ENCODE peak calls at places on chromosomes 12 and 14, in four cellular contexts. F is HepG2, Y is A549, U is GM12878. G is an unnamed sample.

GRCh38 chr12:51087818-51088217 is 4.4 kb upstream of the CSRNP2 start:
- ATAC-seq in F (no peak), Y (no peak), U (peak), G (no peak)

GRCh38 chr12:116922194-116922897 is 11.6 kb downstream of the FBXW8 start:
- ATAC-seq in F (no peak), Y (no peak), U (peak), G (no peak)

GRCh38 chr14:39016733-39017095 is 86.3 kb downstream of the SEC23A start:
- ATAC-seq in F (peak), Y (no peak), U (no peak), G (no peak)

GRCh38 chr12:2877047-2877958 is at the start of the genes FOXM1 and RHNO1:
- ATAC-seq in F (peak), Y (peak), U (peak), G (peak)

GRCh38 chr12:12240671-12241345 is 26.0 kb downstream of the LRP6 start:
- ATAC-seq in F (peak), Y (peak), U (no peak), G (no peak)

GRCh38 chr12:123934829-123935228 is 37.8 kb downstream of the CCDC92 start:
- ATAC-seq in F (no peak), Y (no peak), U (no peak), G (no peak)

GRCh38 chr14:72745991-72746980 is 147.6 kb downstream of the DPF3 start:
- ATAC-seq in F (no peak), Y (peak), U (no peak), G (peak)

GRCh38 chr14:34322940-34323418 is 139.1 kb downstream of the SPTSSA start:
- ATAC-seq in F (peak), Y (peak), U (peak), G (no peak)

GRCh38 chr14:31893156-31893813 is 183.8 kb upstream of the ARHGAP5 start:
- ATAC-seq in F (peak), Y (no peak), U (no peak), G (no peak)

GRCh38 chr12:95687937-95688336 is 102.6 kb downstream of the NTN4 start:
- ATAC-seq in F (no peak), Y (no peak), U (no peak), G (no peak)

GRCh38 chr14:64447890-64448667 is 17.2 kb upstream of the AKAP5 start:
- ATAC-seq in F (no peak), Y (no peak), U (no peak), G (no peak)

GRCh38 chr12:128853321-128854197 is at the start of gene GLT1D1:
- ATAC-seq in F (peak), Y (no peak), U (peak), G (no peak)

GRCh38 chr14:75876526-75876925 is 105.3 kb downstream of the TGFB3 start:
- ATAC-seq in F (no peak), Y (no peak), U (no peak), G (peak)

GRCh38 chr12:52093346-52093745 is 13.8 kb downstream of the SMIM41 start:
- ATAC-seq in F (no peak), Y (no peak), U (no peak), G (no peak)

GRCh38 chr14:42095155-42095554 is 488.5 kb downstream of the LRFN5 start:
- ATAC-seq in F (no peak), Y (no peak), U (no peak), G (peak)

GRCh38 chr14:34120185-34120977 is 169.5 kb upstream of the EGLN3 start:
- ATAC-seq in F (peak), Y (peak), U (no peak), G (no peak)

GRCh38 chr12:47222592-47222959 is 142.8 kb upstream of the AMIGO2 start:
- ATAC-seq in F (no peak), Y (no peak), U (no peak), G (no peak)

GRCh38 chr12:20494803-20495202 is 126.5 kb downstream of the PDE3A start:
- ATAC-seq in F (no peak), Y (no peak), U (no peak), G (no peak)

GRCh38 chr12:96876966-96877365 is 30.1 kb upstream of the NEDD1 start:
- ATAC-seq in F (no peak), Y (peak), U (no peak), G (no peak)

GRCh38 chr14:103118663-103119404 is 4.4 kb upstream of the TNFAIP2 start:
- ATAC-seq in F (peak), Y (no peak), U (no peak), G (peak)

GRCh38 chr12:25135531-25136154 is 59.3 kb downstream of the DNAI7 start:
- ATAC-seq in F (no peak), Y (no peak), U (peak), G (no peak)

GRCh38 chr12:110836291-110836690 is 10.5 kb upstream of the CCDC63 start:
- ATAC-seq in F (no peak), Y (no peak), U (no peak), G (no peak)

GRCh38 chr14:33335366-33335765 is 396.7 kb downstream of the NPAS3 start:
- ATAC-seq in F (no peak), Y (no peak), U (no peak), G (no peak)

GRCh38 chr12:16359512-16360491 is 12.4 kb downstream of the MGST1 start:
- ATAC-seq in F (peak), Y (peak), U (peak), G (no peak)

GRCh38 chr12:31214626-31215520 is 111.1 kb downstream of the SINHCAF start:
- ATAC-seq in F (no peak), Y (no peak), U (no peak), G (no peak)

GRCh38 chr12:127241056-127241830 is 1025.7 kb upstream of the TMEM132C start:
- ATAC-seq in F (no peak), Y (no peak), U (no peak), G (peak)

GRCh38 chr12:27236498-27236897 is 7.6 kb upstream of the STK38L start:
- ATAC-seq in F (no peak), Y (peak), U (peak), G (no peak)

GRCh38 chr12:77847665-77848431 is 17.2 kb downstream of the NAV3 start:
- ATAC-seq in F (no peak), Y (no peak), U (peak), G (peak)

GRCh38 chr12:108319277-108320234 is 19.6 kb downstream of the CMKLR1 start:
- ATAC-seq in F (no peak), Y (no peak), U (peak), G (no peak)

GRCh38 chr12:65786041-65786440 is 38.2 kb upstream of the HMGA2 start:
- ATAC-seq in F (no peak), Y (no peak), U (no peak), G (no peak)

GRCh38 chr12:112988224-112988623 is 9.9 kb downstream of the OAS2 start:
- ATAC-seq in F (no peak), Y (no peak), U (peak), G (no peak)

GRCh38 chr14:41642402-41643195 is 35.9 kb downstream of the LRFN5 start:
- ATAC-seq in F (no peak), Y (no peak), U (no peak), G (no peak)

GRCh38 chr12:99558113-99558512 is 89.4 kb upstream of the GARIN6 start:
- ATAC-seq in F (no peak), Y (no peak), U (no peak), G (peak)

GRCh38 chr14:92719421-92719820 is 29.0 kb downstream of the LGMN start:
- ATAC-seq in F (no peak), Y (no peak), U (no peak), G (peak)

GRCh38 chr12:108211161-108211560 is 82.1 kb downstream of the WSCD2 start:
- ATAC-seq in F (no peak), Y (no peak), U (no peak), G (no peak)

GRCh38 chr14:53967606-53968005 is 11.0 kb upstream of the BMP4 start:
- ATAC-seq in F (no peak), Y (no peak), U (no peak), G (no peak)
- TF ChIP-seq EP300 in F (no peak), Y (no peak), U (no peak), G (no peak)

GRCh38 chr12:751192-751827 is 1.1 kb upstream of the WNK1 start:
- ATAC-seq in F (peak), Y (peak), U (peak), G (peak)
- TF ChIP-seq POLR2A in F (peak), Y (peak), U (peak), G (peak)

DNA sequence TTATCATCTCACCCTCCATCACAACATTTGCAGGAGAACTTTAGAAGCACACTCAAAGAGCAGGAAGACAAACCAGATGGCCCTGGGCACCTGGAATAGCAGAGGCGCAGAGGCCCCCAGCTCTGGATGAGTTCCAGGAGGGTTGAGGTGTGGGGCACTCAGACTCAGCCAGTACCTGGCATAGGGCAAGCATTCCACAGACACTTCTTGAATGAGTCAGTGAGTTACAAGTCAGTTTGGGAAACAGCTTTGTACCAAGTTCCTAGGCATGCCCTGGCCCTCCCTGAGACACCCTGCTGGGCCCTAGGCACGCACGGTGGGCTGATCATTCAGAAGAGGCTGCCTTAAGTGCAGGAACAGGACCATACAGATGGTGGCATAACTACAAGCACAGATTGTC is 54.3 kb downstream of the MAP3K9 start:
- ATAC-seq in F (no peak), Y (peak), U (no peak), G (no peak)
- TF ChIP-seq EP300 in F (no peak), Y (peak), U (no peak), G (no peak)

GRCh38 chr14:105095236-105095805 is 30.1 kb upstream of the GPR132 start:
- ATAC-seq in F (no peak), Y (no peak), U (no peak), G (no peak)

GRCh38 chr14:105092124-105092911 is 27.1 kb upstream of the GPR132 start:
- ATAC-seq in F (no peak), Y (peak), U (no peak), G (no peak)

GRCh38 chr14:105092912-105093425 is 27.7 kb upstream of the GPR132 start:
- ATAC-seq in F (no peak), Y (peak), U (peak), G (peak)

GRCh38 chr14:105094193-105094907 is 29.1 kb upstream of the GPR132 start:
- ATAC-seq in F (no peak), Y (no peak), U (no peak), G (no peak)

GRCh38 chr14:105093426-105094192 is 28.4 kb upstream of the GPR132 start:
- ATAC-seq in F (peak), Y (peak), U (peak), G (peak)
- TF ChIP-seq POLR2A in F (no peak), Y (peak), U (peak), G (no peak)

DNA sequence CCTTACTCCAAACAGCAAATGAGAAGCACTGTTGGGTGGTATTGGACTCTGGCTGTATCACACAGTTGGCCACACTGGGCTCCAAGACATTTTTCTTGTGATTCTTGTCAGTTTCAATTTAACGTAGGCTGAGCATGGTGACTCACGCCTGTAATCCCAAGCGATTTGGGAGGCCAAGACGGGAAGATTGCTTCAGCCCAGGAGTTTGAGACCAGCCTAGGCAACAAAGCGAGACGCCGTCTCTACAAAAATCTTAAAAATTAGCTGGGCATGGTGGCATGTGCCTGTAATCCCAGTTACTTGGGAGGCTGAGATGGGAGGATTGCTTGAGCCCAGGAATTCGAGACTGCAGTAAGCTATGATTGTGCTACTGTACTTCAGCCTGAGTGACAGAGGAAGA is 35.3 kb upstream of the PLEKHD1 start:
- ATAC-seq in F (no peak), Y (no peak), U (no peak), G (no peak)
- TF ChIP-seq EP300 in F (no peak), Y (no peak), U (no peak), G (no peak)

DNA sequence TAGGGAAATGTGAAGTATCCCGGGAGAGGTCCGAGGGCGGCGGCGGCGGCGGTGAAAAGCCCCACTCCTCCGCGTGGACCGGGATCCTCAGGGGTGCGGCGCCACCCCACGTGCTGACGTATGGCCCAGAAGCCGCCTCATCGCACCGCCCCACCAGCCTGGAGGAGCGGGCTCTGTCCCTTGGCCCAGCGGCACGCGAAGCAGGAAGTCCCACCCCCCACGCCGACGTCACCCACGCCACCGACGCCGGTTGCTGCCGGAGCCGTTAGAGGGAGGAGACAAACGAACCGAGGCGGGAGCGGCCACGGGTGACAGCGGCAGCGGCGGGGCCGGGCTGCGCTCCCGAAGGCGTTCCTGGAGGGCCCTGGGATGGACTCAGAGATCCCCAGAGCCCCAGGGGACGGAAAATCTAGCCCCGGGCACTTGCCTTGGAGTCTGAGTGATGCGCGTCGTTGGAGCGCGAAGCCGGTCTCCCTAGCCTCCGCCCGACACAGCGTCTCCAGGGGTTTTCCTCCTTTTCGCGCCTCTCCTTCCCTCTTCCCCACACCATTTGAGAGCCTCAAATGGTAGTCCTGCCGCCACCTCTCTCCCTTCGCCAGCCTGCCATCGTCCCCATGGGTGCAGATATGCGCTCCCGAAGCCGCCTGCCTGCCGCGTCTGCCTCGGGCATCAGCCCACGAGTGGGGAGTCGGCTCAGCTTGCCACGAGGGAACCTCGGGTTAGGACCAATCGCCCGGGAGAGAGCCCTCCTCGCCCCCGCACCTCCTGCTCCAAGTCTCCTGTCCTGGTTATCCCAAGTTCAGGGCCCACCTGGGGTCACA is at the start of gene CEP83:
- ATAC-seq in F (peak), Y (peak), U (peak), G (peak)
- TF ChIP-seq POLR2A in F (peak), Y (peak), U (peak), G (peak)

G was measured in gastroesophageal sphincter.